ENCODE peak calls at places on chromosomes 3 and 15, in eight cellular contexts. A is smooth muscle cell of the brain vasculature; F is KG1; G is NCI-H1092; U is HFFc6; I is left ventricle myocardium inferior; V is stimulated activated CD8-positive, alpha-beta memory T cell treated with anti-CD3 and anti-CD28 coated beads, Interleukin-7, amount 100 ng/mL, for 24 hours; Y is GM13976. O is an unnamed sample.

GRCh38 chr3:48047841-48048456 is 31.7 kb upstream of the MAP4 start:
- DNase-seq in I (no peak), V (no peak), A (no peak), Y (no peak), G (no peak), U (no peak), F (no peak), O (no peak)

GRCh38 chr3:127038476-127038875 is 55.6 kb downstream of the PLXNA1 start:
- DNase-seq in U (no peak), A (no peak), I (no peak), Y (no peak), F (no peak), V (no peak), G (no peak), O (no peak)

GRCh38 chr3:104286645-104287044 is 1080.1 kb upstream of the ALCAM start:
- DNase-seq in I (no peak), Y (no peak), A (no peak), V (no peak), F (no peak), U (no peak), G (no peak), O (no peak)

GRCh38 chr3:99846472-99846871 is 28.8 kb downstream of the CMSS1 start:
- DNase-seq in I (no peak), Y (no peak), U (peak; percentile 36), G (no peak), F (no peak), A (no peak), V (no peak), O (no peak)

GRCh38 chr3:14216257-14217048 is 37.8 kb downstream of the LSM3 start:
- DNase-seq in G (no peak), V (no peak), U (no peak), A (peak; percentile 52), I (peak; percentile 37), F (no peak), Y (no peak), O (no peak)

GRCh38 chr3:152113413-152113812 is 155.3 kb upstream of the MBNL1 start:
- DNase-seq in V (no peak), A (no peak), G (no peak), I (no peak), U (no peak), F (no peak), Y (no peak), O (no peak)

GRCh38 chr3:20125912-20126311 is 60.1 kb downstream of the SGO1 start:
- DNase-seq in G (no peak), V (no peak), U (no peak), F (no peak), I (no peak), Y (peak; percentile 77), A (no peak), O (peak; percentile 49)

GRCh38 chr15:66578286-66578875 is 12.6 kb upstream of the LCTL start:
- DNase-seq in G (no peak), V (no peak), F (no peak), U (peak; percentile 33), Y (no peak), A (no peak), I (no peak), O (peak; percentile 38)

GRCh38 chr3:71721721-71722157 is 3.5 kb downstream of the EIF4E3 start:
- DNase-seq in A (no peak), U (no peak), I (no peak), F (no peak), V (no peak), Y (no peak), G (no peak), O (no peak)

GRCh38 chr15:37002041-37002689 is 98.2 kb downstream of the MEIS2 start:
- DNase-seq in Y (no peak), A (no peak), G (no peak), I (no peak), F (no peak), V (no peak), U (no peak), O (no peak)

GRCh38 chr3:171977860-171978259 is 61.5 kb upstream of the FNDC3B start:
- DNase-seq in A (no peak), I (no peak), V (no peak), U (no peak), Y (no peak), F (no peak), G (no peak), O (peak; percentile 86)

GRCh38 chr15:75887178-75887577 is 16.5 kb upstream of the FBXO22 start:
- DNase-seq in U (no peak), F (no peak), I (no peak), G (no peak), Y (no peak), A (no peak), V (no peak), O (no peak)

GRCh38 chr3:146128939-146129338 is 32.0 kb downstream of the PLOD2 start:
- DNase-seq in I (no peak), Y (no peak), G (no peak), F (no peak), V (no peak), A (no peak), U (no peak), O (no peak)

GRCh38 chr3:88003115-88003755 is 55.6 kb downstream of the CGGBP1 start:
- DNase-seq in G (no peak), I (no peak), U (peak; percentile 31), V (no peak), Y (peak; percentile 27), F (no peak), A (peak; percentile 23), O (peak; percentile 86)

GRCh38 chr3:126212629-126213375 is 32.4 kb upstream of the ALDH1L1 start:
- DNase-seq in V (no peak), A (no peak), G (peak; percentile 50), F (no peak), I (peak; percentile 59), Y (peak; percentile 38), U (peak; percentile 38), O (peak; percentile 33)

GRCh38 chr3:42043116-42043796 is 47.9 kb upstream of the TRAK1 start:
- DNase-seq in Y (no peak), A (peak; percentile 88), G (peak; percentile 81), F (no peak), U (no peak), V (no peak), I (peak; percentile 58), O (no peak)

GRCh38 chr15:44443515-44443914 is 16.1 kb downstream of the CTDSPL2 start:
- DNase-seq in F (no peak), U (no peak), V (no peak), A (no peak), I (no peak), G (no peak), Y (no peak), O (no peak)

GRCh38 chr15:31483053-31483923 is 156.7 kb downstream of the KLF13 start:
- DNase-seq in I (no peak), F (no peak), G (no peak), U (no peak), V (no peak), Y (peak; percentile 81), A (no peak), O (no peak)

GRCh38 chr15:31973197-31973596 is 57.1 kb upstream of the CHRNA7 start:
- DNase-seq in A (no peak), F (no peak), V (no peak), U (no peak), Y (no peak), I (no peak), G (no peak), O (no peak)

GRCh38 chr3:169846458-169847193 is 23.1 kb downstream of the LRRC31 start:
- DNase-seq in Y (peak; percentile 70), I (no peak), U (peak; percentile 82), F (no peak), V (no peak), G (no peak), A (no peak), O (no peak)

GRCh38 chr3:157417247-157417646 is 19.4 kb upstream of the PTX3 start:
- DNase-seq in U (no peak), V (no peak), G (no peak), Y (no peak), I (no peak), F (no peak), A (no peak), O (no peak)

GRCh38 chr3:197749315-197749600 is 425 bp upstream of the FYTTD1 start:
- DNase-seq in I (no peak), U (peak; percentile 46), F (no peak), G (peak; percentile 82), Y (peak; percentile 65), A (no peak), V (peak; percentile 17), O (no peak)

GRCh38 chr3:43286886-43287301 is 554 bp downstream of the SNRK start:
- DNase-seq in G (no peak), V (no peak), Y (peak; percentile 40), A (no peak), F (peak; percentile 18), I (no peak), U (no peak), O (peak; percentile 45)

GRCh38 chr3:126124896-126125295 is 41.0 kb upstream of the SLC41A3 start:
- DNase-seq in G (no peak), A (no peak), V (no peak), U (no peak), F (no peak), I (peak; percentile 3), Y (no peak), O (no peak)